ENCODE peak calls at places on chromosomes 7 and 10, in seven cellular contexts. One of them, this sample, is unnamed.

GRCh38 chr10:9198611-9199010 is 1144.1 kb downstream of the GATA3 start:
- DNase-seq in SHP77: no peak
- DNase-seq in activated T-helper 1 cell treated with Interleukin-2 at 50 U/mL for 16 hours: no peak
- DNase-seq in NCI-H1092 treated with DMSO at 0.1 percent for 48 hours: no peak
- DNase-seq in GM23248: peak; percentile 83
- DNase-seq in HEK293T: no peak
- DNase-seq in activated naive CD8-positive, alpha-beta T cell treated with anti-CD3 and anti-CD28 coated beads, Interleukin-2, amount 50 U/mL, for 16 hours: no peak
- DNase-seq in this sample: no peak

GRCh38 chr10:96690755-96691730 is 29.3 kb downstream of the PIK3AP1 start:
- DNase-seq in activated naive CD8-positive, alpha-beta T cell treated with anti-CD3 and anti-CD28 coated beads, Interleukin-2, amount 50 U/mL, for 16 hours: no peak
- DNase-seq in SHP77: no peak
- DNase-seq in NCI-H1092 treated with DMSO at 0.1 percent for 48 hours: no peak
- DNase-seq in HEK293T: no peak
- DNase-seq in activated T-helper 1 cell treated with Interleukin-2 at 50 U/mL for 16 hours: no peak
- DNase-seq in GM23248: peak; percentile 23
- DNase-seq in this sample: no peak

GRCh38 chr10:74901867-74902439 is 75.6 kb downstream of the KAT6B start:
- DNase-seq in SHP77: no peak
- DNase-seq in GM23248: no peak
- DNase-seq in activated T-helper 1 cell treated with Interleukin-2 at 50 U/mL for 16 hours: no peak
- DNase-seq in NCI-H1092 treated with DMSO at 0.1 percent for 48 hours: no peak
- DNase-seq in HEK293T: no peak
- DNase-seq in activated naive CD8-positive, alpha-beta T cell treated with anti-CD3 and anti-CD28 coated beads, Interleukin-2, amount 50 U/mL, for 16 hours: no peak
- DNase-seq in this sample: no peak

GRCh38 chr7:139109188-139109982 is at the start of gene ZC3HAV1:
- DNase-seq in HEK293T: peak; percentile 71
- DNase-seq in SHP77: peak; percentile 78
- DNase-seq in NCI-H1092 treated with DMSO at 0.1 percent for 48 hours: peak; percentile 86
- DNase-seq in GM23248: peak; percentile 91
- DNase-seq in activated T-helper 1 cell treated with Interleukin-2 at 50 U/mL for 16 hours: peak; percentile 80
- DNase-seq in activated naive CD8-positive, alpha-beta T cell treated with anti-CD3 and anti-CD28 coated beads, Interleukin-2, amount 50 U/mL, for 16 hours: peak; percentile 77
- DNase-seq in this sample: peak; percentile 66

GRCh38 chr10:3893904-3894563 is 109.0 kb upstream of the KLF6 start:
- DNase-seq in GM23248: no peak
- DNase-seq in activated naive CD8-positive, alpha-beta T cell treated with anti-CD3 and anti-CD28 coated beads, Interleukin-2, amount 50 U/mL, for 16 hours: no peak
- DNase-seq in HEK293T: no peak
- DNase-seq in activated T-helper 1 cell treated with Interleukin-2 at 50 U/mL for 16 hours: no peak
- DNase-seq in SHP77: no peak
- DNase-seq in NCI-H1092 treated with DMSO at 0.1 percent for 48 hours: no peak
- DNase-seq in this sample: no peak

GRCh38 chr7:119010635-119011034 is 786.1 kb downstream of the ANKRD7 start:
- DNase-seq in NCI-H1092 treated with DMSO at 0.1 percent for 48 hours: no peak
- DNase-seq in GM23248: no peak
- DNase-seq in activated naive CD8-positive, alpha-beta T cell treated with anti-CD3 and anti-CD28 coated beads, Interleukin-2, amount 50 U/mL, for 16 hours: no peak
- DNase-seq in SHP77: no peak
- DNase-seq in HEK293T: no peak
- DNase-seq in activated T-helper 1 cell treated with Interleukin-2 at 50 U/mL for 16 hours: no peak
- DNase-seq in this sample: no peak

GRCh38 chr7:155257482-155258232 is 40.0 kb upstream of the INSIG1 start:
- DNase-seq in SHP77: no peak
- DNase-seq in HEK293T: no peak
- DNase-seq in activated T-helper 1 cell treated with Interleukin-2 at 50 U/mL for 16 hours: no peak
- DNase-seq in GM23248: peak; percentile 89
- DNase-seq in NCI-H1092 treated with DMSO at 0.1 percent for 48 hours: peak; percentile 22
- DNase-seq in activated naive CD8-positive, alpha-beta T cell treated with anti-CD3 and anti-CD28 coated beads, Interleukin-2, amount 50 U/mL, for 16 hours: no peak
- DNase-seq in this sample: peak; percentile 80

GRCh38 chr10:58704226-58705200 is 191.8 kb downstream of the BICC1 start:
- DNase-seq in GM23248: peak; percentile 78
- DNase-seq in HEK293T: no peak
- DNase-seq in activated T-helper 1 cell treated with Interleukin-2 at 50 U/mL for 16 hours: no peak
- DNase-seq in NCI-H1092 treated with DMSO at 0.1 percent for 48 hours: no peak
- DNase-seq in SHP77: no peak
- DNase-seq in activated naive CD8-positive, alpha-beta T cell treated with anti-CD3 and anti-CD28 coated beads, Interleukin-2, amount 50 U/mL, for 16 hours: no peak
- DNase-seq in this sample: no peak

GRCh38 chr10:116076616-116077015 is 196.4 kb downstream of the GFRA1 start:
- DNase-seq in NCI-H1092 treated with DMSO at 0.1 percent for 48 hours: no peak
- DNase-seq in activated T-helper 1 cell treated with Interleukin-2 at 50 U/mL for 16 hours: no peak
- DNase-seq in SHP77: no peak
- DNase-seq in GM23248: no peak
- DNase-seq in activated naive CD8-positive, alpha-beta T cell treated with anti-CD3 and anti-CD28 coated beads, Interleukin-2, amount 50 U/mL, for 16 hours: no peak
- DNase-seq in HEK293T: no peak
- DNase-seq in this sample: no peak

GRCh38 chr10:114703377-114704125 is 45.5 kb upstream of the ABLIM1 start:
- DNase-seq in SHP77: peak; percentile 10
- DNase-seq in HEK293T: peak; percentile 66
- DNase-seq in activated T-helper 1 cell treated with Interleukin-2 at 50 U/mL for 16 hours: no peak
- DNase-seq in activated naive CD8-positive, alpha-beta T cell treated with anti-CD3 and anti-CD28 coated beads, Interleukin-2, amount 50 U/mL, for 16 hours: no peak
- DNase-seq in GM23248: peak; percentile 41
- DNase-seq in NCI-H1092 treated with DMSO at 0.1 percent for 48 hours: peak; percentile 36
- DNase-seq in this sample: no peak

GRCh38 chr7:93117852-93118530 is at the start of gene SAMD9:
- DNase-seq in HEK293T: peak; percentile 46
- DNase-seq in NCI-H1092 treated with DMSO at 0.1 percent for 48 hours: peak; percentile 87
- DNase-seq in activated T-helper 1 cell treated with Interleukin-2 at 50 U/mL for 16 hours: peak; percentile 28
- DNase-seq in GM23248: peak; percentile 95
- DNase-seq in SHP77: peak; percentile 72
- DNase-seq in activated naive CD8-positive, alpha-beta T cell treated with anti-CD3 and anti-CD28 coated beads, Interleukin-2, amount 50 U/mL, for 16 hours: peak; percentile 6
- DNase-seq in this sample: peak; percentile 57

GRCh38 chr7:158550886-158551452 is 36.7 kb downstream of the PTPRN2 start:
- DNase-seq in activated T-helper 1 cell treated with Interleukin-2 at 50 U/mL for 16 hours: no peak
- DNase-seq in activated naive CD8-positive, alpha-beta T cell treated with anti-CD3 and anti-CD28 coated beads, Interleukin-2, amount 50 U/mL, for 16 hours: no peak
- DNase-seq in SHP77: no peak
- DNase-seq in NCI-H1092 treated with DMSO at 0.1 percent for 48 hours: no peak
- DNase-seq in GM23248: no peak
- DNase-seq in HEK293T: no peak
- DNase-seq in this sample: no peak

GRCh38 chr10:42975558-42976352 is 101.1 kb upstream of the RET start:
- DNase-seq in activated naive CD8-positive, alpha-beta T cell treated with anti-CD3 and anti-CD28 coated beads, Interleukin-2, amount 50 U/mL, for 16 hours: no peak
- DNase-seq in NCI-H1092 treated with DMSO at 0.1 percent for 48 hours: no peak
- DNase-seq in GM23248: no peak
- DNase-seq in HEK293T: no peak
- DNase-seq in SHP77: peak; percentile 86
- DNase-seq in activated T-helper 1 cell treated with Interleukin-2 at 50 U/mL for 16 hours: no peak
- DNase-seq in this sample: no peak

GRCh38 chr10:101035916-101036702 is 5.1 kb downstream of the SFXN3 start:
- DNase-seq in activated T-helper 1 cell treated with Interleukin-2 at 50 U/mL for 16 hours: no peak
- DNase-seq in SHP77: no peak
- DNase-seq in activated naive CD8-positive, alpha-beta T cell treated with anti-CD3 and anti-CD28 coated beads, Interleukin-2, amount 50 U/mL, for 16 hours: no peak
- DNase-seq in HEK293T: no peak
- DNase-seq in NCI-H1092 treated with DMSO at 0.1 percent for 48 hours: no peak
- DNase-seq in GM23248: no peak
- DNase-seq in this sample: no peak

GRCh38 chr10:5509691-5510090 is 10.3 kb upstream of the CALML5 start:
- DNase-seq in HEK293T: no peak
- DNase-seq in SHP77: no peak
- DNase-seq in GM23248: no peak
- DNase-seq in NCI-H1092 treated with DMSO at 0.1 percent for 48 hours: no peak
- DNase-seq in activated T-helper 1 cell treated with Interleukin-2 at 50 U/mL for 16 hours: no peak
- DNase-seq in activated naive CD8-positive, alpha-beta T cell treated with anti-CD3 and anti-CD28 coated beads, Interleukin-2, amount 50 U/mL, for 16 hours: no peak
- DNase-seq in this sample: no peak

GRCh38 chr7:114370177-114370576 is 44.4 kb upstream of the FOXP2 start:
- DNase-seq in HEK293T: no peak
- DNase-seq in SHP77: peak; percentile 15
- DNase-seq in NCI-H1092 treated with DMSO at 0.1 percent for 48 hours: peak; percentile 35
- DNase-seq in activated T-helper 1 cell treated with Interleukin-2 at 50 U/mL for 16 hours: no peak
- DNase-seq in GM23248: no peak
- DNase-seq in activated naive CD8-positive, alpha-beta T cell treated with anti-CD3 and anti-CD28 coated beads, Interleukin-2, amount 50 U/mL, for 16 hours: no peak
- DNase-seq in this sample: no peak

GRCh38 chr7:157964521-157964920 is 623.1 kb downstream of the PTPRN2 start:
- DNase-seq in NCI-H1092 treated with DMSO at 0.1 percent for 48 hours: no peak
- DNase-seq in HEK293T: no peak
- DNase-seq in activated naive CD8-positive, alpha-beta T cell treated with anti-CD3 and anti-CD28 coated beads, Interleukin-2, amount 50 U/mL, for 16 hours: no peak
- DNase-seq in activated T-helper 1 cell treated with Interleukin-2 at 50 U/mL for 16 hours: no peak
- DNase-seq in SHP77: no peak
- DNase-seq in GM23248: no peak
- DNase-seq in this sample: no peak

GRCh38 chr10:36116751-36117150 is 474.7 kb upstream of the FZD8 start:
- DNase-seq in NCI-H1092 treated with DMSO at 0.1 percent for 48 hours: no peak
- DNase-seq in HEK293T: no peak
- DNase-seq in SHP77: no peak
- DNase-seq in GM23248: no peak
- DNase-seq in activated T-helper 1 cell treated with Interleukin-2 at 50 U/mL for 16 hours: no peak
- DNase-seq in activated naive CD8-positive, alpha-beta T cell treated with anti-CD3 and anti-CD28 coated beads, Interleukin-2, amount 50 U/mL, for 16 hours: no peak
- DNase-seq in this sample: no peak

GRCh38 chr7:31051598-31052503 is at the start of gene ADCYAP1R1:
- DNase-seq in NCI-H1092 treated with DMSO at 0.1 percent for 48 hours: peak; percentile 63
- DNase-seq in activated naive CD8-positive, alpha-beta T cell treated with anti-CD3 and anti-CD28 coated beads, Interleukin-2, amount 50 U/mL, for 16 hours: no peak
- DNase-seq in GM23248: no peak
- DNase-seq in SHP77: no peak
- DNase-seq in HEK293T: peak; percentile 78
- DNase-seq in activated T-helper 1 cell treated with Interleukin-2 at 50 U/mL for 16 hours: no peak
- DNase-seq in this sample: no peak

GRCh38 chr10:31620236-31621151 is 301.5 kb downstream of the ZEB1 start:
- DNase-seq in activated naive CD8-positive, alpha-beta T cell treated with anti-CD3 and anti-CD28 coated beads, Interleukin-2, amount 50 U/mL, for 16 hours: no peak
- DNase-seq in activated T-helper 1 cell treated with Interleukin-2 at 50 U/mL for 16 hours: no peak
- DNase-seq in SHP77: no peak
- DNase-seq in NCI-H1092 treated with DMSO at 0.1 percent for 48 hours: no peak
- DNase-seq in HEK293T: peak; percentile 18
- DNase-seq in GM23248: peak; percentile 72
- DNase-seq in this sample: peak; percentile 34

GRCh38 chr10:113585949-113586348 is 33.1 kb downstream of the HABP2 start:
- DNase-seq in SHP77: peak; percentile 4
- DNase-seq in activated T-helper 1 cell treated with Interleukin-2 at 50 U/mL for 16 hours: no peak
- DNase-seq in GM23248: peak; percentile 10
- DNase-seq in activated naive CD8-positive, alpha-beta T cell treated with anti-CD3 and anti-CD28 coated beads, Interleukin-2, amount 50 U/mL, for 16 hours: no peak
- DNase-seq in HEK293T: no peak
- DNase-seq in NCI-H1092 treated with DMSO at 0.1 percent for 48 hours: no peak
- DNase-seq in this sample: no peak

GRCh38 chr7:47493971-47494370 is 87.9 kb downstream of the TNS3 start:
- DNase-seq in activated naive CD8-positive, alpha-beta T cell treated with anti-CD3 and anti-CD28 coated beads, Interleukin-2, amount 50 U/mL, for 16 hours: no peak
- DNase-seq in activated T-helper 1 cell treated with Interleukin-2 at 50 U/mL for 16 hours: no peak
- DNase-seq in NCI-H1092 treated with DMSO at 0.1 percent for 48 hours: no peak
- DNase-seq in GM23248: peak; percentile 24
- DNase-seq in HEK293T: no peak
- DNase-seq in SHP77: no peak
- DNase-seq in this sample: no peak

GRCh38 chr7:102185796-102186195 is 100.9 kb upstream of the SH2B2 start:
- DNase-seq in activated naive CD8-positive, alpha-beta T cell treated with anti-CD3 and anti-CD28 coated beads, Interleukin-2, amount 50 U/mL, for 16 hours: no peak
- DNase-seq in NCI-H1092 treated with DMSO at 0.1 percent for 48 hours: no peak
- DNase-seq in activated T-helper 1 cell treated with Interleukin-2 at 50 U/mL for 16 hours: no peak
- DNase-seq in GM23248: no peak
- DNase-seq in HEK293T: no peak
- DNase-seq in SHP77: no peak
- DNase-seq in this sample: no peak

GRCh38 chr7:77316219-77316978 is 99.8 kb downstream of the GSAP start:
- DNase-seq in GM23248: peak; percentile 29
- DNase-seq in HEK293T: no peak
- DNase-seq in activated naive CD8-positive, alpha-beta T cell treated with anti-CD3 and anti-CD28 coated beads, Interleukin-2, amount 50 U/mL, for 16 hours: no peak
- DNase-seq in NCI-H1092 treated with DMSO at 0.1 percent for 48 hours: no peak
- DNase-seq in SHP77: no peak
- DNase-seq in activated T-helper 1 cell treated with Interleukin-2 at 50 U/mL for 16 hours: no peak
- DNase-seq in this sample: no peak

GRCh38 chr10:21702633-21703111 is 168.6 kb downstream of the MLLT10 start:
- DNase-seq in HEK293T: no peak
- DNase-seq in NCI-H1092 treated with DMSO at 0.1 percent for 48 hours: no peak
- DNase-seq in activated naive CD8-positive, alpha-beta T cell treated with anti-CD3 and anti-CD28 coated beads, Interleukin-2, amount 50 U/mL, for 16 hours: no peak
- DNase-seq in SHP77: no peak
- DNase-seq in activated T-helper 1 cell treated with Interleukin-2 at 50 U/mL for 16 hours: no peak
- DNase-seq in GM23248: no peak
- DNase-seq in this sample: no peak

GRCh38 chr10:99435986-99436633 is 5.7 kb upstream of the GOT1 start:
- DNase-seq in SHP77: peak; percentile 41
- DNase-seq in HEK293T: no peak
- DNase-seq in activated naive CD8-positive, alpha-beta T cell treated with anti-CD3 and anti-CD28 coated beads, Interleukin-2, amount 50 U/mL, for 16 hours: no peak
- DNase-seq in NCI-H1092 treated with DMSO at 0.1 percent for 48 hours: peak; percentile 15
- DNase-seq in GM23248: peak; percentile 66
- DNase-seq in activated T-helper 1 cell treated with Interleukin-2 at 50 U/mL for 16 hours: no peak
- DNase-seq in this sample: no peak